ENCODE peak calls at places on chromosomes 16 and 17, in five cellular contexts. Q is SK-N-SH, U is HuH-7, E is anterior cingulate cortex, Z is A172. L is an unnamed sample.

GRCh38 chr17:83053021-83053778 is 26.2 kb upstream of the METRNL start:
- DNase-seq in Q (no peak), U (no peak), E (no peak), Z (peak; percentile 48), L (no peak)

GRCh38 chr16:16067127-16067526 is 117.7 kb downstream of the ABCC1 start:
- DNase-seq in Q (no peak), U (no peak), E (no peak), Z (no peak), L (no peak)

GRCh38 chr17:13561606-13562270 is 40.0 kb downstream of the HS3ST3A1 start:
- DNase-seq in Q (no peak), U (no peak), E (no peak), Z (peak; percentile 90), L (no peak)

GRCh38 chr17:28379814-28380571 is 8.5 kb downstream of the SARM1 start:
- DNase-seq in Q (peak; percentile 76), U (no peak), E (no peak), Z (no peak), L (no peak)

GRCh38 chr16:2474877-2475412 is at the start of gene TBC1D24:
- DNase-seq in Q (peak; percentile 100), U (peak; percentile 98), E (peak; percentile 74), Z (peak; percentile 57), L (peak; percentile 76)

GRCh38 chr17:2084129-2084765 is 29.3 kb downstream of the HIC1 start:
- DNase-seq in Q (peak; percentile 61), U (no peak), E (no peak), Z (peak; percentile 82), L (no peak)

GRCh38 chr17:67016039-67016762 is 28.2 kb upstream of the CACNG1 start:
- DNase-seq in Q (no peak), U (peak; percentile 47), E (no peak), Z (no peak), L (no peak)

GRCh38 chr16:66508261-66508913 is 41.5 kb downstream of the TK2 start:
- DNase-seq in Q (no peak), U (no peak), E (no peak), Z (no peak), L (no peak)

GRCh38 chr17:34235389-34236028 is 19.6 kb upstream of the CCL2 start:
- DNase-seq in Q (no peak), U (no peak), E (no peak), Z (peak; percentile 55), L (no peak)

GRCh38 chr16:68235105-68235881 is 634 bp downstream of the ESRP2 start:
- DNase-seq in Q (no peak), U (peak; percentile 68), E (no peak), Z (no peak), L (no peak)

GRCh38 chr17:57097832-57098421 is 12.9 kb downstream of the AKAP1 start:
- DNase-seq in Q (peak; percentile 77), U (no peak), E (no peak), Z (peak; percentile 83), L (peak; percentile 34)

GRCh38 chr16:15542261-15542660 is 100.7 kb downstream of the MARF1 start:
- DNase-seq in Q (no peak), U (no peak), E (no peak), Z (no peak), L (no peak)

GRCh38 chr16:23423496-23424049 is 29.4 kb downstream of the COG7 start:
- DNase-seq in Q (no peak), U (no peak), E (peak; percentile 26), Z (peak; percentile 97), L (no peak)

GRCh38 chr16:30010817-30011504 is at the start of gene DOC2A:
- DNase-seq in Q (peak; percentile 93), U (no peak), E (no peak), Z (no peak), L (no peak)

GRCh38 chr16:11669380-11670146 is 1.3 kb downstream of the SNN start:
- DNase-seq in Q (no peak), U (no peak), E (no peak), Z (no peak), L (peak; percentile 64)

GRCh38 chr16:50888486-50889261 is 146.8 kb downstream of the CYLD start:
- DNase-seq in Q (no peak), U (no peak), E (no peak), Z (no peak), L (no peak)

GRCh38 chr17:58005728-58006562 is 1.1 kb downstream of the SRSF1 start:
- DNase-seq in Q (no peak), U (no peak), E (no peak), Z (no peak), L (no peak)

GRCh38 chr16:15648135-15648730 is 1.8 kb upstream of the NDE1 start:
- DNase-seq in Q (no peak), U (no peak), E (no peak), Z (no peak), L (no peak)

GRCh38 chr16:50505714-50506542 is 42.3 kb upstream of the NKD1 start:
- DNase-seq in Q (no peak), U (no peak), E (no peak), Z (no peak), L (no peak)

GRCh38 chr17:15154618-15155017 is 110.5 kb downstream of the PMP22 start:
- DNase-seq in Q (no peak), U (no peak), E (no peak), Z (no peak), L (no peak)

GRCh38 chr17:12940699-12941098 is 77.1 kb downstream of the ELAC2 start:
- DNase-seq in Q (no peak), U (no peak), E (no peak), Z (no peak), L (no peak)

GRCh38 chr16:11296706-11297491 is 15.8 kb upstream of the PRM1 start:
- DNase-seq in Q (no peak), U (no peak), E (no peak), Z (no peak), L (no peak)

GRCh38 chr16:83930730-83931500 is 22.1 kb upstream of the OSGIN1 start:
- DNase-seq in Q (no peak), U (no peak), E (no peak), Z (no peak), L (no peak)

GRCh38 chr17:2198917-2199316 is 104.7 kb downstream of the SMG6 start:
- DNase-seq in Q (no peak), U (no peak), E (no peak), Z (no peak), L (no peak)

GRCh38 chr17:57552114-57552601 is 192.9 kb downstream of the CCDC182 start:
- DNase-seq in Q (peak; percentile 84), U (peak; percentile 48), E (no peak), Z (no peak), L (no peak)

GRCh38 chr17:72967263-72967962 is 125.1 kb downstream of the SLC39A11 start:
- DNase-seq in Q (no peak), U (no peak), E (no peak), Z (no peak), L (no peak)

GRCh38 chr16:68247400-68247799 is 2.2 kb downstream of the PLA2G15 start:
- DNase-seq in Q (no peak), U (no peak), E (no peak), Z (no peak), L (peak; percentile 20)

GRCh38 chr17:66474258-66474657 is 171.8 kb downstream of the PRKCA start:
- DNase-seq in Q (no peak), U (no peak), E (no peak), Z (no peak), L (no peak)

GRCh38 chr16:17467923-17468540 is 2.7 kb downstream of the XYLT1 start:
- DNase-seq in Q (peak; percentile 80), U (peak; percentile 60), E (peak; percentile 77), Z (no peak), L (peak; percentile 50)

GRCh38 chr16:53773150-53773846 is 69.3 kb downstream of the FTO start:
- DNase-seq in Q (peak; percentile 52), U (peak; percentile 23), E (no peak), Z (peak; percentile 79), L (peak; percentile 55)

GRCh38 chr17:29747660-29748059 is 124.9 kb upstream of the CORO6 start:
- DNase-seq in Q (peak; percentile 50), U (no peak), E (no peak), Z (no peak), L (no peak)

GRCh38 chr16:53282975-53283946 is 151.0 kb upstream of the RBL2 start:
- DNase-seq in Q (peak; percentile 51), U (peak; percentile 35), E (no peak), Z (peak; percentile 50), L (no peak)

GRCh38 chr17:36575028-36575427 is 16.7 kb upstream of the DHRS11 start:
- DNase-seq in Q (no peak), U (no peak), E (no peak), Z (no peak), L (no peak)

GRCh38 chr17:4509402-4509801 is 10.7 kb downstream of the SPNS2 start:
- DNase-seq in Q (no peak), U (no peak), E (no peak), Z (no peak), L (no peak)

GRCh38 chr16:62985727-62986126 is 949.5 kb upstream of the CDH8 start:
- DNase-seq in Q (no peak), U (no peak), E (no peak), Z (no peak), L (no peak)

GRCh38 chr17:27318228-27318627 is 24.3 kb downstream of the WSB1 start:
- DNase-seq in Q (no peak), U (no peak), E (no peak), Z (no peak), L (no peak)